ENCODE peak calls at places on chromosomes 5 and 9, in four cellular contexts. O is prostate gland; C is effector memory CD4-positive, alpha-beta T cell; Q is right atrium auricular region. B is an unnamed sample.

GRCh38 chr5:45385321-45386058 is 310.7 kb downstream of the HCN1 start:
- DNase-seq in O (no peak), C (no peak), Q (no peak), B (no peak)

GRCh38 chr9:123376218-123377071 is 20.4 kb downstream of the CRB2 start:
- DNase-seq in O (no peak), C (no peak), Q (no peak), B (peak; percentile 36)

GRCh38 chr9:73916016-73916673 is 581.0 kb upstream of the RORB start:
- DNase-seq in O (no peak), C (no peak), Q (no peak), B (no peak)

GRCh38 chr5:124341066-124341943 is 405.1 kb downstream of the ZNF608 start:
- DNase-seq in O (no peak), C (no peak), Q (no peak), B (no peak)

GRCh38 chr5:137300411-137301240 is 198.5 kb downstream of the SPOCK1 start:
- DNase-seq in O (no peak), C (no peak), Q (peak; percentile 58), B (no peak)

GRCh38 chr5:44048268-44048984 is 340.8 kb downstream of the FGF10 start:
- DNase-seq in O (no peak), C (no peak), Q (no peak), B (no peak)

GRCh38 chr5:80998590-80998979 is 38.4 kb downstream of the RASGRF2 start:
- DNase-seq in O (no peak), C (no peak), Q (no peak), B (no peak)

GRCh38 chr9:35816708-35817107 is 1.9 kb upstream of the HINT2 start:
- DNase-seq in O (no peak), C (no peak), Q (no peak), B (no peak)

GRCh38 chr5:95727764-95728191 is 3.4 kb upstream of the RHOBTB3 start:
- DNase-seq in O (no peak), C (no peak), Q (no peak), B (no peak)

GRCh38 chr9:17057729-17058128 is 77.1 kb upstream of the CNTLN start:
- DNase-seq in O (no peak), C (no peak), Q (no peak), B (no peak)

DNA sequence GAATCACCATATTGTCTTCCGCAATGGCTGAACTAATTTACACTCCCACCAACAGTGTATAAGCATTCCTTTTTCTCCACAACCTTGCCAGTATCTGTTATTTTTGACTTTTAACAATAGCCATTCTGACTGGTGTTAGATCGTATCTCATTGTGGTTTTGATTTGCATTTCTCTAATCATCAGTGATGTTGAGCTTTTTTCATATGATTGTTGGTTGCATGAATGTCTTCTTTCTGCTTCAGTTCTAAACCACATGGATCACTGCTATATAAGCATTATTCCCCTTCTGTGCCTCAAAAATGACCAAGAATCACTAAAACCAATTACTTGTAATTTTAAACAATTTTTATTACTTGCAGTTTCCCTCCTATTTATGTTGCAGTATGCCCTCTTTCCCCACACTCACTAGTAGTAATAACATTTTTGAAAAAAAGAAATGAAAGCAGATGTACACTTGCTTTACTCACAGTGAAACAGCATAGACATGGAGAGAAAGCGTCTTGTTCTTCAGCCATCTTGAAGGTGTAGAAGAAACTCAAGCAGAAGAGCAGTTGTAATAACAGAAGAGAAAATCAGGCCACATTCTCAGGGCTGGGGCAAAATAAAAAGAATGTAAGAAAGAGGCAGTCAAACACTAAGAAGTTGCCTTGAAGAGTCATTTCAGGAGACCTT is 4.5 kb upstream of the TMEM252 start:
- DNase-seq in O (no peak), C (no peak), Q (no peak), B (no peak)
- H3K4me1 ChIP-seq in O (peaks cover 2% of the 10 kb centered on the region), C (no peaks in the 10 kb centered on the region), Q (no peaks in the 10 kb centered on the region), B (no peaks in the 10 kb centered on the region)

GRCh38 chr9:126440938-126441337 is 114.3 kb downstream of the MVB12B start:
- DNase-seq in O (no peak), C (no peak), Q (no peak), B (no peak)

GRCh38 chr9:126439402-126439765 is 112.8 kb downstream of the MVB12B start:
- DNase-seq in O (no peak), C (no peak), Q (no peak), B (no peak)

GRCh38 chr9:126440042-126440441 is 113.4 kb downstream of the MVB12B start:
- DNase-seq in O (no peak), C (no peak), Q (no peak), B (no peak)

GRCh38 chr9:126436545-126437269 is 110.1 kb downstream of the MVB12B start:
- DNase-seq in O (no peak), C (no peak), Q (no peak), B (no peak)

DNA sequence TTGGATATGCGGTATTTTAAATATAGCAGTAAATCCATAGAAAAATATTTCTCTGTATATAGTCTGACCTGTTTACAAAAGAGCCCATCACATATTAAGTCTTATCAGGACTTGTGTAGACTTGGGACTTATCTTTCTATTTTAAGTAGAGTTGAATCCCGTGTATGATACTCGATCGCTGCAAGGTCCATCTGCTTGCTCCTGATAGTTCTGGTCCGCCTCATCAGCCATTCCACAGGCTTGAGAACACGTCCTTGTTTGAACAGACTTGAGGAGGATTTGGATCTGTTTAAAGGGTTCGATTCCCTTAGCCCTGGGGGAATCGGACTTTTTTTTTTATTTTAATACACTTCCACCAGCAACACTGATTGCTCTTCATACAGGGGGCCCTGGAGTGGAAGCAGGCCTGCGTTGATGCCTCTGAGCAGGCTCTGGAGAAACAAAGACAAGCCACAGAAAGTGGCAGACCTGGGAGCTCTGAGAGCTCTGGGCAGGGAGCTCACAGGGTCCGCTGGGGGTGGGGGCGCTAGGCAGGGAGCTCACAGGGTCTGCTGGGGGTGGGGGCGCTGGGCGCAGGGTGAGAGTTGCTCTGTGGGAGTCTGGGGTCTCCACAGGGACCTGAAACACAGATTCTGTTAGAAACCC is 112.2 kb downstream of the MVB12B start:
- DNase-seq in O (no peak), C (no peak), Q (no peak), B (no peak)
- H3K27ac ChIP-seq in O (no peak overlapping the region), C (no peak overlapping the region), Q (no peak overlapping the region), B (no peak overlapping the region)

DNA sequence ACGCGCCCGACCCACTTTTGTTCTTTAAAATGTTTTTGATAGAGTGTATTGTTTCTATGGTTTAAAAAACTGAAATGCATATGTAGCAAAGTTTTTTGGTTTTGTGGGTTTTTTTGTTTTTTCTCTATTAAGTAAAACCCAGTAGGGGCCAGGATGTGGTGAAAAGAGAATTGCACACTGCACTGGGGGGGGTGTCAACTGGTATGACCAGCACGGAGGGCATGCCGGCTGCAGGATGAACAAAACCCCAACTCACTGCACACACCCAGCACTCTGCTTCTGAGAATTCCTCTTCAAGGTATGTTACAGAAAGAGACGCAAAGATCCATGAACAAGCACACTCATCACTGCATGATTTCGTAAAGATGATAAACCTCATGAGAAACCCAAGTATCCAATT is 75.0 kb downstream of the STK10 start:
- DNase-seq in O (no peak), C (peak; percentile 58), Q (no peak), B (no peak)
- H3K4me1 ChIP-seq in O (peaks cover 7% of the 10 kb centered on the region), C (peaks cover 51% of the 10 kb centered on the region), Q (no peaks in the 10 kb centered on the region), B (peaks cover 6% of the 10 kb centered on the region)

GRCh38 chr9:126146254-126147145 is 180.1 kb upstream of the MVB12B start:
- DNase-seq in O (no peak), C (no peak), Q (peak; percentile 26), B (peak; percentile 29)

GRCh38 chr9:126148523-126148870 is 178.1 kb upstream of the MVB12B start:
- DNase-seq in O (no peak), C (no peak), Q (peak; percentile 9), B (no peak)

GRCh38 chr9:126145887-126146253 is 180.8 kb upstream of the MVB12B start:
- DNase-seq in O (no peak), C (no peak), Q (peak; percentile 43), B (no peak)

GRCh38 chr9:126147620-126148522 is 178.8 kb upstream of the MVB12B start:
- DNase-seq in O (peak; percentile 3), C (no peak), Q (peak; percentile 47), B (peak; percentile 9)

GRCh38 chr9:126147186-126147585 is 179.4 kb upstream of the MVB12B start:
- DNase-seq in O (peak; percentile 1), C (no peak), Q (no peak), B (no peak)
- H3K27ac ChIP-seq in O (no peak overlapping the region), C (no peak overlapping the region), Q (no peak overlapping the region), B (no peak overlapping the region)

GRCh38 chr5:79705632-79706031 is 16.0 kb downstream of the CMYA5 start:
- DNase-seq in O (no peak), C (no peak), Q (no peak), B (no peak)
- H3K4me1 ChIP-seq in O (no peaks in the 10 kb centered on the region), C (no peaks in the 10 kb centered on the region), Q (no peaks in the 10 kb centered on the region), B (no peaks in the 10 kb centered on the region)

GRCh38 chr9:81591791-81592190 is 97.6 kb downstream of the TLE1 start:
- DNase-seq in O (no peak), C (no peak), Q (no peak), B (peak; percentile 71)
- H3K27ac ChIP-seq in O (no peak overlapping the region), C (no peak overlapping the region), Q (no peak overlapping the region), B (peak overlapping the region; percentile 76)

GRCh38 chr9:107944387-107944786 is 454.8 kb upstream of the KLF4 start:
- DNase-seq in O (no peak), C (no peak), Q (no peak), B (no peak)

GRCh38 chr9:107942870-107943269 is 453.3 kb upstream of the KLF4 start:
- DNase-seq in O (no peak), C (no peak), Q (no peak), B (no peak)

GRCh38 chr9:107945493-107945892 is 455.9 kb upstream of the KLF4 start:
- DNase-seq in O (no peak), C (no peak), Q (no peak), B (no peak)

GRCh38 chr9:107945961-107946360 is 456.4 kb upstream of the KLF4 start:
- DNase-seq in O (no peak), C (no peak), Q (no peak), B (no peak)

DNA sequence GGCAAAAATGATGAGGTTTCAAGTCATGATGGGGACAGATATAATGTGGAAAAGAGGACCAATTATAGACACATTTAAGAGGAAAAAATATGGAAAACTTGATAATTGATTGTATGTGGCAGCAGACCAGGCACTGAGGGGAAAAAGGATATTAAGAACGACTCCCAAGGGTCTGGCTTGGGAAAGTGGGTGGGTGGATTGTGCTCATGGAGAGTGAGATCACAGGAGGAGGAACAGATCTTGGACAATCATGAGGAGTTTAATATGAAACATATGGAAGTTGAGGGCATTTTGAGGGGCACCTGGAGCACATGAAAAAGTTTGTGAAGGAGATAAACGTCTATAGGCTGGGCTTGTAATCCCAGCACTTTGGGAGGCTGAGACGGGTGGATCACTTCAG is 454.3 kb upstream of the KLF4 start:
- DNase-seq in O (no peak), C (no peak), Q (no peak), B (no peak)
- H3K4me1 ChIP-seq in O (no peaks in the 10 kb centered on the region), C (no peaks in the 10 kb centered on the region), Q (no peaks in the 10 kb centered on the region), B (no peaks in the 10 kb centered on the region)

GRCh38 chr5:138974227-138975063 is 99.3 kb upstream of the LRRTM2 start:
- DNase-seq in O (no peak), C (no peak), Q (peak; percentile 78), B (no peak)
- H3K27ac ChIP-seq in O (peak overlapping the region; percentile 3), C (no peak overlapping the region), Q (peak overlapping the region; percentile 80), B (no peak overlapping the region)

B was measured in colonic mucosa.